ENCODE peak calls at places on chromosomes 5 and 9, in six cellular contexts. S, L, H, C, D and Q are unnamed samples.

GRCh38 chr9:130893250-130894101 is 3.1 kb downstream of the QRFP start:
- DNase-seq in C (no peak), D (peak; percentile 76), S (no peak), H (no peak), L (no peak), Q (no peak)

GRCh38 chr5:69431424-69432303 is 16.7 kb downstream of the MARVELD2 start:
- DNase-seq in H (no peak), C (no peak), L (no peak), S (no peak), D (no peak), Q (no peak)

GRCh38 chr5:586751-587285 is 25.3 kb upstream of the CEP72 start:
- DNase-seq in C (no peak), L (no peak), S (no peak), D (no peak), H (no peak), Q (no peak)

GRCh38 chr9:131304676-131305366 is 15.3 kb downstream of the PLPP7 start:
- DNase-seq in D (no peak), H (no peak), L (no peak), S (peak; percentile 59), C (no peak), Q (no peak)

GRCh38 chr5:172868436-172868923 is 34.4 kb downstream of the ERGIC1 start:
- DNase-seq in S (peak; percentile 94), D (no peak), C (no peak), H (no peak), L (no peak), Q (peak; percentile 40)

GRCh38 chr5:156824800-156825199 is 25.3 kb upstream of the PPP1R2B start:
- DNase-seq in H (no peak), C (no peak), L (no peak), D (peak; percentile 45), S (peak; percentile 59), Q (peak; percentile 31)

GRCh38 chr9:83511051-83511450 is 27.1 kb downstream of the FRMD3 start:
- DNase-seq in S (peak; percentile 61), L (no peak), H (no peak), C (peak; percentile 4), D (no peak), Q (peak; percentile 63)

GRCh38 chr5:27020965-27021364 is 17.4 kb downstream of the CDH9 start:
- DNase-seq in L (no peak), D (no peak), H (no peak), C (no peak), S (peak; percentile 34), Q (peak; percentile 52)

GRCh38 chr5:125134216-125135081 is 388.0 kb upstream of the ZNF608 start:
- DNase-seq in D (no peak), S (peak; percentile 85), C (no peak), L (no peak), H (no peak), Q (peak; percentile 84)

GRCh38 chr5:148268556-148268955 is at the start of gene SPINK13:
- DNase-seq in H (no peak), S (peak; percentile 78), D (no peak), L (no peak), C (no peak), Q (peak; percentile 55)

GRCh38 chr9:5305741-5306140 is 1.2 kb upstream of the RLN2 start:
- DNase-seq in D (no peak), S (no peak), L (no peak), C (no peak), H (no peak), Q (no peak)

GRCh38 chr5:111755264-111755941 is 1.6 kb downstream of the NREP start:
- DNase-seq in S (no peak), L (no peak), H (no peak), C (no peak), D (peak; percentile 50), Q (no peak)

GRCh38 chr9:125472926-125473701 is 211.5 kb downstream of the GAPVD1 start:
- DNase-seq in H (peak; percentile 69), D (peak; percentile 47), C (no peak), S (peak; percentile 75), L (no peak), Q (peak; percentile 72)

GRCh38 chr9:73039253-73039915 is 86.5 kb upstream of the ALDH1A1 start:
- DNase-seq in D (no peak), S (peak; percentile 78), H (no peak), C (no peak), L (no peak), Q (peak; percentile 76)

GRCh38 chr5:121797677-121798518 is 53.8 kb upstream of the FTMT start:
- DNase-seq in S (no peak), L (no peak), C (no peak), H (no peak), D (no peak), Q (no peak)